ENCODE peak calls at places on chromosomes 13 and 19, in six cellular contexts. G, T, I, D, P and N are unnamed samples.

GRCh38 chr13:41842029-41842428 is 118.9 kb downstream of the VWA8 start:
- DNase-seq in G (no peak), T (no peak), I (no peak), D (no peak), P (peak), N (no peak)

GRCh38 chr13:30892966-30893365 is 13.1 kb upstream of the MEDAG start:
- DNase-seq in G (peak), T (peak), I (no peak), D (no peak), P (no peak), N (peak)

GRCh38 chr13:98528663-98529064 is 48.2 kb downstream of the STK24 start:
- DNase-seq in G (no peak), T (no peak), I (no peak), D (no peak), P (peak), N (no peak)

GRCh38 chr13:40624338-40624737 is 42.1 kb downstream of the FOXO1 start:
- DNase-seq in G (no peak), T (no peak), I (no peak), D (no peak), P (no peak), N (no peak)

GRCh38 chr13:49733181-49733951 is 42.1 kb upstream of the EBPL start:
- DNase-seq in G (no peak), T (peak), I (no peak), D (no peak), P (no peak), N (no peak)

GRCh38 chr13:113970810-113971470 is 2.9 kb downstream of the C13orf46 start:
- DNase-seq in G (no peak), T (no peak), I (no peak), D (no peak), P (peak), N (no peak)

GRCh38 chr13:54183166-54183565 is 1154.6 kb downstream of the OLFM4 start:
- DNase-seq in G (no peak), T (no peak), I (no peak), D (no peak), P (no peak), N (no peak)

GRCh38 chr13:57527114-57527770 is 104.3 kb upstream of the PCDH17 start:
- DNase-seq in G (no peak), T (no peak), I (no peak), D (no peak), P (no peak), N (no peak)

GRCh38 chr13:75263741-75264407 is 218.1 kb downstream of the TBC1D4 start:
- DNase-seq in G (peak), T (no peak), I (no peak), D (no peak), P (peak), N (no peak)

GRCh38 chr13:54980651-54981050 is 1952.0 kb downstream of the OLFM4 start:
- DNase-seq in G (no peak), T (peak), I (no peak), D (no peak), P (peak), N (no peak)

GRCh38 chr13:69980799-69981198 is 126.8 kb upstream of the ATXN8OS start:
- DNase-seq in G (no peak), T (no peak), I (no peak), D (no peak), P (no peak), N (no peak)

GRCh38 chr13:83980322-83980721 is 98.0 kb upstream of the SLITRK1 start:
- DNase-seq in G (no peak), T (no peak), I (no peak), D (no peak), P (no peak), N (no peak)

GRCh38 chr13:111414341-111414740 is 93.9 kb downstream of the TEX29 start:
- DNase-seq in G (no peak), T (no peak), I (no peak), D (no peak), P (no peak), N (no peak)

GRCh38 chr19:30115947-30116346 is 173.9 kb downstream of the URI1 start:
- DNase-seq in G (no peak), T (no peak), I (no peak), D (no peak), P (no peak), N (no peak)

GRCh38 chr13:69683921-69684663 is 423.5 kb upstream of the ATXN8OS start:
- DNase-seq in G (no peak), T (no peak), I (no peak), D (no peak), P (no peak), N (no peak)

GRCh38 chr19:14768001-14768400 is 10.4 kb downstream of the ADGRE2 start:
- DNase-seq in G (no peak), T (no peak), I (no peak), D (no peak), P (no peak), N (no peak)

GRCh38 chr13:74795526-74795925 is 661.3 kb upstream of the KLF12 start:
- DNase-seq in G (no peak), T (no peak), I (no peak), D (no peak), P (no peak), N (no peak)

GRCh38 chr19:28239270-28239669 is 973.7 kb downstream of the UQCRFS1 start:
- DNase-seq in G (no peak), T (peak), I (no peak), D (no peak), P (no peak), N (peak)

GRCh38 chr19:17070421-17070820 is 4.8 kb downstream of the HAUS8 start:
- DNase-seq in G (no peak), T (peak), I (no peak), D (no peak), P (no peak), N (no peak)

GRCh38 chr19:34363094-34363493 is 1.9 kb upstream of the GPI start:
- DNase-seq in G (no peak), T (no peak), I (no peak), D (no peak), P (no peak), N (no peak)

GRCh38 chr13:38582133-38582532 is 104.7 kb upstream of the FREM2 start:
- DNase-seq in G (peak), T (peak), I (no peak), D (no peak), P (peak), N (peak)

GRCh38 chr13:75550159-75550567 is 572 bp downstream of the UCHL3 start:
- DNase-seq in G (peak), T (peak), I (no peak), D (no peak), P (peak), N (no peak)

GRCh38 chr13:40494513-40494912 is 171.9 kb downstream of the FOXO1 start:
- DNase-seq in G (no peak), T (no peak), I (no peak), D (no peak), P (no peak), N (no peak)

GRCh38 chr13:27794075-27794691 is 1.9 kb downstream of the GSX1 start:
- DNase-seq in G (no peak), T (no peak), I (no peak), D (no peak), P (no peak), N (no peak)

GRCh38 chr19:30236006-30236405 is 136.2 kb upstream of the ZNF536 start:
- DNase-seq in G (no peak), T (no peak), I (no peak), D (no peak), P (no peak), N (no peak)

GRCh38 chr13:74246398-74246975 is 112.3 kb upstream of the KLF12 start:
- DNase-seq in G (no peak), T (no peak), I (peak), D (no peak), P (peak), N (no peak)

DNA sequence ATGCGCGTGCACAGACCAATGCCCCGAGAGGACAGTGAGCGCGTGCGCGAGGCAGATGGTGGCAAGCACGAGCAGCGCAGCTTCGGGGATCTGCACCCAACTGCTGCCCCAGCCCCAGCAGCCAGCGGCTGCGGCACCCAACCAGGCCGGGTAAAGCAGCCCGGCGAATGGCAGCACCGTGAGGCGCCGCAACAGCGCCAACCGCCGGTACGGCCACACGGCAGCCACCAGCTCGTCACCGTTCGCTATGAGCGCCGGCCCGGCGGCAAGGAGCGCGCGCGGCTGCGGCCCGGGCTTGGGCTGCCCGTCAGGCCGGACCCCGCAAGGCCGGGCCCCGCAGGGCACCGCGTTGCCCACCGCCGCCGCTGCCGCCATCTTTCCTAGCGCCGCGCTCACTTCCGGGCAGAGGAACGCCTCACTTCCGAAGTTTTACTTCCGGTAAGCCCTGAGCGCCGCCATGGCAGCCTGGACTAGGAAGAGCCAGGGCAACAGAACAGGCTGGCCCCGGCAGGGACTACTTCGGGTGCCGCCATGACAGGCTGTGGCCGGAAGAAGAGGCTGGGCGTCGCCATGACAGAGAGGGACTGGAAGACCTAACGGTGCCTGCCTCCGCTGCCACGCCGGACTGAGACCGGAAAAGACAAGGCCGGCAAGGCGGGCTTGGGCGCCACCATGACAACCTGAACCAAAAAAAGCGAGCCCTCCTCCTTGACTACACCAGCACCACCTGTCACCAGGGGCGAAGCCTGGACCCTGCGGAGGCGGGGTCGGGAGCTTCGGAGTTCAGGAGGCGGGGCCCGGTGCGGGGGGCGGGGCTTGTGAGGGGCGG is at the start of gene ATP13A1:
- DNase-seq in G (peak), T (peak), I (peak), D (peak), P (peak), N (peak)
- TF ChIP-seq CTCF in G (peak), T (peak), I (no peak), D (peak), P (peak), N (peak)

GRCh38 chr19:50706387-50706786 is 13.2 kb downstream of the SHANK1 start:
- DNase-seq in G (no peak), T (no peak), I (no peak), D (no peak), P (no peak), N (no peak)

GRCh38 chr19:50705422-50706019 is 14.1 kb downstream of the SHANK1 start:
- DNase-seq in G (peak), T (peak), I (peak), D (no peak), P (no peak), N (peak)

GRCh38 chr19:50702870-50703829 is 16.5 kb downstream of the SHANK1 start:
- DNase-seq in G (no peak), T (no peak), I (no peak), D (no peak), P (no peak), N (no peak)

GRCh38 chr19:50702158-50702869 is 17.3 kb downstream of the SHANK1 start:
- DNase-seq in G (no peak), T (no peak), I (no peak), D (no peak), P (no peak), N (no peak)

GRCh38 chr19:50703915-50704548 is 15.6 kb downstream of the SHANK1 start:
- DNase-seq in G (no peak), T (peak), I (no peak), D (no peak), P (no peak), N (no peak)
- TF ChIP-seq CTCF in G (peak), T (no peak), I (no peak), D (peak), P (no peak), N (peak)

GRCh38 chr19:5108123-5108613 is 139.3 kb downstream of the KDM4B start:
- DNase-seq in G (no peak), T (no peak), I (no peak), D (no peak), P (no peak), N (no peak)

GRCh38 chr19:5110546-5110945 is 141.6 kb downstream of the KDM4B start:
- DNase-seq in G (no peak), T (no peak), I (no peak), D (no peak), P (no peak), N (no peak)

GRCh38 chr19:5111051-5111450 is 142.1 kb downstream of the KDM4B start:
- DNase-seq in G (no peak), T (no peak), I (no peak), D (no peak), P (no peak), N (no peak)

GRCh38 chr19:5108866-5109265 is 140.0 kb downstream of the KDM4B start:
- DNase-seq in G (no peak), T (no peak), I (no peak), D (no peak), P (no peak), N (no peak)

GRCh38 chr19:5109560-5109959 is 140.6 kb downstream of the KDM4B start:
- DNase-seq in G (no peak), T (no peak), I (no peak), D (no peak), P (no peak), N (no peak)
- TF ChIP-seq CTCF in G (no peak), T (no peak), I (no peak), D (no peak), P (no peak), N (peak)

GRCh38 chr19:2333807-2334211 is 5.3 kb downstream of the SPPL2B start:
- DNase-seq in G (no peak), T (peak), I (no peak), D (no peak), P (no peak), N (no peak)
- TF ChIP-seq CTCF in G (no peak), T (peak), I (no peak), D (no peak), P (no peak), N (no peak)

GRCh38 chr19:3618811-3619630 is 7.6 kb downstream of the CACTIN start:
- DNase-seq in G (no peak), T (no peak), I (no peak), D (no peak), P (no peak), N (no peak)
- TF ChIP-seq CTCF in G (peak), T (no peak), I (peak), D (no peak), P (no peak), N (no peak)

GRCh38 chr19:35360880-35361420 is 2.7 kb downstream of the FFAR3 start:
- DNase-seq in G (no peak), T (no peak), I (no peak), D (no peak), P (no peak), N (no peak)

GRCh38 chr19:35365303-35365702 is 5.6 kb upstream of the GPR42 start:
- DNase-seq in G (no peak), T (no peak), I (no peak), D (no peak), P (no peak), N (no peak)

GRCh38 chr19:35362261-35363000 is 4.2 kb downstream of the FFAR3 start:
- DNase-seq in G (no peak), T (no peak), I (no peak), D (no peak), P (no peak), N (no peak)

GRCh38 chr19:35363711-35364425 is 5.6 kb downstream of the FFAR3 start:
- DNase-seq in G (no peak), T (no peak), I (no peak), D (no peak), P (no peak), N (no peak)

DNA sequence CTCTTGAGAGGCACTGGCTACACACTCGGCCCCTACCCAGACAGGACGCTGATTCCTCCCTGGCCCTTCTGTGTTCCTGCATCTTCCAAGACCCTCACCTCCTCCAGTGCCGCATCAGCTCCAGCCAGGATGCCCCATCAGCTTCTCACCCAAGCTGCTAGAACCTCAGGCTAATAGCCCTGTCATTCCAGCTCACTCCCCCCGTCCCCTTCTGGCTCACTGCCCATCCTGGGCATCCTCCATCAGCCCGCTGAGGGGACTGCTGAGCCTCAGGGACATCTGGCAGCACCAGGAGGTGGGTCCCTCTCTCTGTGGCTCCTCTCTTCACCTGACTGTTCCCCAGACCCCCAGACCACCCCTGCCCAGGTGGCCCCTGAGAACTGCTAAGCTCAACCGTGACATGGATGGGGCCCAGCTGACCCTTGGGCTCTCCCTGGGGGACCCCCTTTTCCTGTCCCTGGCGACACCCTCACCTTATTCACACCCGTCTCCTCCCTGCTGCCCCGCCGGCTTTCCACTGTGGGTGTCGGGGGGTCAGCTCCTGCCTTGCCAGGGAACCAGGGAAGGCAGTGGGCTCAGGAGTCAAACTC is 4.8 kb downstream of the FFAR3 start:
- DNase-seq in G (no peak), T (no peak), I (no peak), D (no peak), P (no peak), N (no peak)
- TF ChIP-seq CTCF in G (no peak), T (no peak), I (no peak), D (no peak), P (no peak), N (no peak)